ENCODE peak calls at places on chromosomes 6 and 20, in ten cellular contexts. I is A549, P is IMR-90, A is ovary, V is Peyer's patch, O is body of pancreas, L is lower leg skin, B is heart left ventricle, Q is uterus, S is sigmoid colon. C is an unnamed sample.
A peak's percentile ranks its signal among the peaks of the same experiment; 100 is the strongest.

GRCh38 chr6:158131926-158132325 is 36.1 kb downstream of the SERAC1 start:
- DNase-seq in I (peak; percentile 50), P (peak; percentile 34), A (no peak), V (no peak), O (no peak), L (no peak), B (no peak), Q (no peak), S (no peak), C (peak; percentile 32)

GRCh38 chr6:154039231-154039842 is at the start of gene OPRM1:
- DNase-seq in I (peak; percentile 2), P (no peak), A (peak; percentile 36), V (no peak), O (peak; percentile 53), L (no peak), B (no peak), Q (no peak), S (peak; percentile 62), C (peak; percentile 36)

GRCh38 chr6:105492706-105493673 is 90.1 kb upstream of the PREP start:
- DNase-seq in I (peak; percentile 23), P (peak; percentile 47), A (no peak), V (no peak), O (no peak), L (no peak), B (no peak), Q (no peak), S (no peak), C (no peak)

GRCh38 chr20:60254901-60255411 is 296.7 kb downstream of the CDH26 start:
- DNase-seq in I (no peak), P (peak; percentile 73), A (no peak), V (no peak), O (no peak), L (no peak), B (no peak), Q (no peak), S (no peak), C (no peak)

GRCh38 chr6:21615504-21615903 is 22.0 kb downstream of the SOX4 start:
- DNase-seq in I (no peak), P (peak; percentile 49), A (no peak), V (no peak), O (no peak), L (no peak), B (no peak), Q (no peak), S (no peak), C (no peak)

GRCh38 chr6:93407186-93407585 is 12.2 kb downstream of the EPHA7 start:
- DNase-seq in I (no peak), P (no peak), A (no peak), V (no peak), O (no peak), L (no peak), B (no peak), Q (no peak), S (no peak), C (no peak)

GRCh38 chr6:151255811-151256210 is 16.0 kb downstream of the AKAP12 start:
- DNase-seq in I (no peak), P (no peak), A (no peak), V (no peak), O (no peak), L (no peak), B (no peak), Q (no peak), S (no peak), C (no peak)

GRCh38 chr6:135087403-135087802 is 32.8 kb upstream of the HBS1L start:
- DNase-seq in I (peak; percentile 2), P (no peak), A (no peak), V (no peak), O (no peak), L (no peak), B (no peak), Q (no peak), S (no peak), C (peak; percentile 24)

GRCh38 chr20:10640897-10641296 is 32.9 kb downstream of the JAG1 start:
- DNase-seq in I (no peak), P (no peak), A (no peak), V (no peak), O (no peak), L (no peak), B (no peak), Q (no peak), S (no peak), C (no peak)

GRCh38 chr6:138577151-138577915 is 78.0 kb upstream of the NHSL1 start:
- DNase-seq in I (no peak), P (no peak), A (no peak), V (no peak), O (no peak), L (no peak), B (no peak), Q (no peak), S (no peak), C (no peak)

GRCh38 chr6:157139054-157139708 is 184.1 kb downstream of the TMEM242 start:
- DNase-seq in I (no peak), P (no peak), A (no peak), V (no peak), O (no peak), L (no peak), B (no peak), Q (no peak), S (no peak), C (no peak)

GRCh38 chr6:32191696-32192607 is 491 bp downstream of the GPSM3 start:
- DNase-seq in I (no peak), P (no peak), A (no peak), V (no peak), O (no peak), L (no peak), B (peak; percentile 43), Q (no peak), S (no peak), C (no peak)

GRCh38 chr20:46573234-46573633 is 22.8 kb upstream of the OCSTAMP start:
- DNase-seq in I (no peak), P (no peak), A (no peak), V (no peak), O (no peak), L (no peak), B (no peak), Q (no peak), S (peak; percentile 52), C (no peak)

GRCh38 chr6:158158748-158159147 is 9.3 kb downstream of the SERAC1 start:
- DNase-seq in I (no peak), P (peak; percentile 62), A (no peak), V (no peak), O (no peak), L (no peak), B (no peak), Q (no peak), S (no peak), C (no peak)

GRCh38 chr6:33838979-33839378 is 35.2 kb upstream of the MLN start:
- DNase-seq in I (no peak), P (no peak), A (no peak), V (no peak), O (no peak), L (no peak), B (no peak), Q (no peak), S (no peak), C (no peak)

GRCh38 chr20:51446656-51447055 is 95.9 kb downstream of the NFATC2 start:
- DNase-seq in I (peak; percentile 86), P (peak; percentile 86), A (peak; percentile 62), V (no peak), O (no peak), L (no peak), B (peak; percentile 70), Q (peak; percentile 54), S (peak; percentile 83), C (peak; percentile 4)

GRCh38 chr6:139135578-139136545 is 982 bp downstream of the HECA start:
- DNase-seq in I (no peak), P (peak; percentile 11), A (peak; percentile 76), V (peak; percentile 73), O (peak; percentile 58), L (peak; percentile 46), B (peak; percentile 84), Q (peak; percentile 55), S (peak; percentile 77), C (peak; percentile 70)

GRCh38 chr6:148074291-148074690 is 268.3 kb upstream of the SASH1 start:
- DNase-seq in I (no peak), P (no peak), A (no peak), V (no peak), O (no peak), L (no peak), B (no peak), Q (no peak), S (no peak), C (no peak)

GRCh38 chr6:23091795-23092194 is 522.4 kb downstream of the HDGFL1 start:
- DNase-seq in I (no peak), P (peak; percentile 60), A (no peak), V (no peak), O (no peak), L (no peak), B (no peak), Q (no peak), S (no peak), C (no peak)
- TF ChIP-seq POLR2A in I (no peak), P (no peak), A (no peak), V (no peak), O (no peak), L (no peak), B (no peak), Q (no peak), S (no peak), C (no peak)

GRCh38 chr6:124956018-124956417 is 6.2 kb upstream of the RNF217 start:
- DNase-seq in I (no peak), P (no peak), A (no peak), V (no peak), O (no peak), L (no peak), B (no peak), Q (no peak), S (no peak), C (no peak)
- TF ChIP-seq POLR2A in I (no peak), P (no peak), A (no peak), V (no peak), O (no peak), L (no peak), B (no peak), Q (no peak), S (no peak), C (no peak)

DNA sequence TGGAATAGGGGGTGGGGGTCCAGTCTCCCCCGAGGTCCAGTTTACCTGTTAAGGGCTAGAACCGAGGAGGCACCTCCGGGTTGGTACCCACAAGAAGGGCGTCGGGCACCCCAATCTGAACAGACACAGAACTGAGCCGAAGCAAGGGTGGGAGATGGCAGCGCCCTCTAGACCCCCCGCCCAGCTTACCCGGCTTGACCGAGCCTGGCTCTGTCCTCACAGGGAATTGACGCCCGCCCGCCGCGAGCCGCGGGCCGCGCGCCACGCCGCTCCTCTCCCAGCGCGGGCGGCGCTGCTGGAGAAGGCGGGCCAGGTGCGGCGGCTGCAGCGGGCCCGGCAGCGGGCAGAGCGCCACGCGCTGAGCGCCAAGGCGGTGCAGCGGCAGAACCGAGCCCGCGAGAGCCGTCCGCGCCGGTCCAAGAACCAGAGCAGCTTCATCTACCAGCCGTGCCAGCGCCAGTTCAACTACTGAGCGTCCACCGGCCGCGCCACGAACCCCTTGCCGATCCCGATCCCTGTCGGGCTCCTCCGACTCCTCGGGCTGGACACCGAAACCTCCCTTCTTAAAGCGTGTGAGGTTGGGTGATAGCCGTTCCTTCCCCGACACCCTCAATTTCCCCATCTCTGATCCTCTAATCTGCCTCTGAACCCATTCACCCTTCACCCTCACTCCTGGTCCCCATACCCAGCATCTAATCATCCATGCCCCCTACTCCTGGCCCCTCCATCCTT is 5.9 kb downstream of the TP53INP2 start:
- DNase-seq in I (no peak), P (peak; percentile 51), A (peak; percentile 83), V (peak; percentile 30), O (peak; percentile 79), L (no peak), B (peak; percentile 82), Q (peak; percentile 82), S (peak; percentile 87), C (peak; percentile 89)
- TF ChIP-seq POLR2A in I (no peak), P (no peak), A (no peak), V (no peak), O (no peak), L (no peak), B (no peak), Q (no peak), S (no peak), C (no peak)

GRCh38 chr20:33561981-33562601 is 72.2 kb downstream of the CBFA2T2 start:
- DNase-seq in I (peak; percentile 74), P (peak; percentile 95), A (peak; percentile 65), V (no peak), O (peak; percentile 84), L (peak; percentile 85), B (peak; percentile 78), Q (peak; percentile 86), S (peak; percentile 96), C (peak; percentile 85)
- TF ChIP-seq POLR2A in I (no peak), P (no peak), A (no peak), V (no peak), O (no peak), L (no peak), B (no peak), Q (no peak), S (no peak), C (no peak)

C was measured in erythroblast.